ENCODE peak calls at places on chromosomes 12 and 14, in nine cellular contexts. E, V, T, Z, A, I, D, C and K are unnamed samples.
A peak's percentile ranks its signal among the peaks of the same experiment; 100 is the strongest.

GRCh38 chr14:61652526-61653262 is 42.6 kb upstream of the HIF1A start:
- DNase-seq in E (no peak), V (no peak), T (no peak), Z (peak; percentile 3), A (peak; percentile 19), I (no peak), D (no peak), C (peak; percentile 70), K (no peak)

GRCh38 chr14:73759183-73759713 is 45.1 kb upstream of the PNMA1 start:
- DNase-seq in E (no peak), V (peak; percentile 79), T (no peak), Z (no peak), A (peak; percentile 67), I (peak; percentile 77), D (peak; percentile 50), C (peak; percentile 58), K (peak; percentile 80)

GRCh38 chr12:48542300-48542928 is 17.0 kb downstream of the OR8S1 start:
- DNase-seq in E (peak; percentile 27), V (peak; percentile 42), T (peak; percentile 6), Z (no peak), A (peak; percentile 36), I (peak; percentile 74), D (peak; percentile 31), C (peak; percentile 19), K (peak; percentile 53)

GRCh38 chr14:74620497-74620921 is 8.5 kb upstream of the LTBP2 start:
- DNase-seq in E (peak; percentile 72), V (peak; percentile 78), T (peak; percentile 96), Z (no peak), A (no peak), I (peak; percentile 59), D (peak; percentile 95), C (peak; percentile 95), K (no peak)

GRCh38 chr14:92645841-92646478 is 102.5 kb downstream of the LGMN start:
- DNase-seq in E (no peak), V (peak; percentile 86), T (no peak), Z (no peak), A (no peak), I (no peak), D (peak; percentile 92), C (peak; percentile 81), K (no peak)

GRCh38 chr14:89406941-89407340 is 10.1 kb downstream of the FOXN3 start:
- DNase-seq in E (no peak), V (no peak), T (no peak), Z (no peak), A (no peak), I (no peak), D (no peak), C (peak; percentile 53), K (no peak)

GRCh38 chr12:94174576-94174975 is 26.2 kb downstream of the PLXNC1 start:
- DNase-seq in E (no peak), V (no peak), T (no peak), Z (no peak), A (no peak), I (no peak), D (no peak), C (no peak), K (no peak)

GRCh38 chr12:20863056-20863455 is 52.6 kb downstream of the SLCO1B3 start:
- DNase-seq in E (no peak), V (no peak), T (no peak), Z (no peak), A (no peak), I (no peak), D (no peak), C (no peak), K (peak; percentile 13)

GRCh38 chr12:131452444-131452860 is 258.4 kb upstream of the SFSWAP start:
- DNase-seq in E (peak; percentile 15), V (no peak), T (no peak), Z (no peak), A (peak; percentile 56), I (peak; percentile 66), D (no peak), C (no peak), K (peak; percentile 87)

GRCh38 chr14:76181546-76181945 is 29.8 kb downstream of the GPATCH2L start:
- DNase-seq in E (peak; percentile 12), V (peak; percentile 14), T (no peak), Z (no peak), A (no peak), I (no peak), D (no peak), C (peak; percentile 16), K (no peak)

GRCh38 chr12:120241561-120242274 is 23.8 kb downstream of the PXN start:
- DNase-seq in E (no peak), V (no peak), T (no peak), Z (no peak), A (no peak), I (no peak), D (no peak), C (peak; percentile 43), K (no peak)

GRCh38 chr14:21749306-21749868 is 75.8 kb upstream of the OR4E1 start:
- DNase-seq in E (no peak), V (no peak), T (no peak), Z (no peak), A (no peak), I (no peak), D (no peak), C (no peak), K (no peak)

GRCh38 chr14:105249175-105250007 is 1.1 kb downstream of the BTBD6 start:
- DNase-seq in E (no peak), V (no peak), T (peak; percentile 19), Z (no peak), A (peak; percentile 38), I (no peak), D (peak; percentile 26), C (peak; percentile 51), K (peak; percentile 85)

GRCh38 chr12:102912258-102912657 is 4.8 kb downstream of the PAH start:
- DNase-seq in E (no peak), V (no peak), T (no peak), Z (no peak), A (no peak), I (no peak), D (no peak), C (no peak), K (no peak)

GRCh38 chr12:64610660-64611429 is 550 bp downstream of the RASSF3 start:
- DNase-seq in E (peak; percentile 44), V (peak; percentile 75), T (peak; percentile 15), Z (no peak), A (peak; percentile 81), I (peak; percentile 80), D (peak; percentile 50), C (peak; percentile 78), K (peak; percentile 90)

GRCh38 chr14:95255487-95255886 is 64.2 kb downstream of the CLMN start:
- DNase-seq in E (no peak), V (peak; percentile 24), T (peak; percentile 88), Z (no peak), A (no peak), I (peak; percentile 38), D (peak; percentile 1), C (peak; percentile 65), K (peak; percentile 88)

GRCh38 chr12:118061876-118062791 is 1.2 kb upstream of the WSB2 start:
- DNase-seq in E (no peak), V (peak; percentile 76), T (no peak), Z (peak; percentile 91), A (no peak), I (peak; percentile 65), D (peak; percentile 58), C (peak; percentile 69), K (peak; percentile 69)

GRCh38 chr12:118061011-118061875 is at the start of gene WSB2:
- DNase-seq in E (no peak), V (peak; percentile 82), T (peak; percentile 48), Z (peak; percentile 94), A (peak; percentile 62), I (peak; percentile 80), D (peak; percentile 50), C (peak; percentile 57), K (peak; percentile 91)

GRCh38 chr12:118058881-118059644 is 1.9 kb downstream of the WSB2 start:
- DNase-seq in E (peak; percentile 44), V (peak; percentile 69), T (peak; percentile 56), Z (no peak), A (no peak), I (no peak), D (peak; percentile 47), C (no peak), K (no peak)

GRCh38 chr12:118059645-118060275 is 1.2 kb downstream of the WSB2 start:
- DNase-seq in E (no peak), V (peak; percentile 52), T (no peak), Z (no peak), A (no peak), I (no peak), D (peak; percentile 22), C (peak; percentile 43), K (no peak)

GRCh38 chr12:118060301-118061010 is 523 bp downstream of the WSB2 start:
- DNase-seq in E (no peak), V (peak; percentile 76), T (no peak), Z (no peak), A (peak; percentile 37), I (peak; percentile 41), D (no peak), C (peak; percentile 64), K (peak; percentile 34)
- H3K36me3 ChIP-seq in E (no peaks in the 10 kb centered on the region), V (no peaks in the 10 kb centered on the region), T (no peaks in the 10 kb centered on the region), Z (no peaks in the 10 kb centered on the region), A (no peaks in the 10 kb centered on the region), I (no peaks in the 10 kb centered on the region), D (no peaks in the 10 kb centered on the region), C (peaks cover 8% of the 10 kb centered on the region), K (no peaks in the 10 kb centered on the region)

DNA sequence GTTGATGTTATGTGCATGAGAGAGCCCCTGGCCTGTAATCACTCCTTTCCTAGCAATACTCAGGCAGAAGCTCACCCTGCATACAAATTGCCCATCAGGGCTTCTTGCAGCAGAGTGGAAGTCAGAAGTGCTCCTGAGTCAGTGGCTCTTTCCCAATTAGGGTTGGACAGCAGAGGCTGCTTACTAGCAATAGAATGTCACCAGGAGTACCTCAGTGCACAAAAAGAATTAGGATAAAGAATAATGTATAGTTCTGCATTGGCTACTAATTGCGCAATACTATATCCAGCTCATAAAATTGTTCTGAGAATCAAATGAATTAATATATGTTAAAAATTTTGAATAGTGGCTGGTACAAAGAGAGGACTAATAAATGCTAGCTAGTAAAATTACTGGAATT is 161.1 kb downstream of the SLC35F4 start:
- DNase-seq in E (no peak), V (no peak), T (no peak), Z (no peak), A (no peak), I (no peak), D (no peak), C (no peak), K (no peak)
- H3K4me3 ChIP-seq in E (no peak overlapping the region), V (no peak overlapping the region), T (no peak overlapping the region), Z (no peak overlapping the region), A (no peak overlapping the region), I (no peak overlapping the region), D (no peak overlapping the region), C (no peak overlapping the region), K (no peak overlapping the region)

GRCh38 chr12:53279888-53280498 is 11.9 kb downstream of the ESPL1 start:
- DNase-seq in E (no peak), V (no peak), T (no peak), Z (no peak), A (no peak), I (no peak), D (no peak), C (no peak), K (no peak)
- H3K36me3 ChIP-seq in E (peaks cover 59% of the 10 kb centered on the region), V (no peaks in the 10 kb centered on the region), T (peaks cover 10% of the 10 kb centered on the region), Z (no peaks in the 10 kb centered on the region), A (peaks cover 93% of the 10 kb centered on the region), I (peaks cover 90% of the 10 kb centered on the region), D (peaks cover 18% of the 10 kb centered on the region), C (peaks cover 31% of the 10 kb centered on the region), K (peaks cover 54% of the 10 kb centered on the region)

DNA sequence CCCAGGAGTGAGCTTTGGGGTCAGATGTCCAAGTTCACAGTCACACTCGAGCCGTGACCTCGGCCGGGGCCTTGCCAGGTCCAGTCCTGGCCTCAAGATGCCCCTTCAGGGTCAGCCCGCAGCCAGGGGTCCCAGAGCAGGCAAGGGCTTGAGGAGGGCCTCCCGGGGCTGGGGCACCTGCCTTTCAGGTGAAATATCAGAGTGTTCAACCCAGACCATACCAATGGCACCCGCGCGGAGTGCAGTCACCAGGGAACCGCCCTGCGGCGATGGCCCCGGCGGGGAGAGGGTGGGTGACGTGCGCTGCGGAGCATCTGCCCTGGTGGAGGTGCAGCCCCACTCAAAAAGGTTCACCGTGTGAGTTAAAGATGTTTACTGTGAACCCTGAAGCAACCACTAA is 16.9 kb downstream of the LRCOL1 start:
- DNase-seq in E (no peak), V (no peak), T (no peak), Z (no peak), A (peak; percentile 60), I (no peak), D (no peak), C (no peak), K (no peak)
- H3K4me3 ChIP-seq in E (peak overlapping the region; percentile 44), V (peak overlapping the region; percentile 42), T (no peak overlapping the region), Z (no peak overlapping the region), A (peak overlapping the region; percentile 60), I (no peak overlapping the region), D (no peak overlapping the region), C (no peak overlapping the region), K (no peak overlapping the region)